ENCODE peak calls at places on chromosomes 12 and 14, in four cellular contexts. One of them, this sample, is unnamed.

GRCh38 chr12:93880853-93881522 is 203.8 kb downstream of the CRADD start:
- DNase-seq in GM06990: no peak
- DNase-seq in MCF 10A: no peak
- DNase-seq in CD4-positive, alpha-beta T cell: no peak
- DNase-seq in this sample: no peak

GRCh38 chr14:79701371-79701770 is 509.9 kb downstream of the DIO2 start:
- DNase-seq in MCF 10A: no peak
- DNase-seq in GM06990: no peak
- DNase-seq in CD4-positive, alpha-beta T cell: no peak
- DNase-seq in this sample: no peak

GRCh38 chr12:94140556-94140955 is 7.8 kb upstream of the PLXNC1 start:
- DNase-seq in GM06990: peak; percentile 40
- DNase-seq in CD4-positive, alpha-beta T cell: no peak
- DNase-seq in MCF 10A: peak; percentile 34
- DNase-seq in this sample: no peak

GRCh38 chr14:59228416-59228815 is 39.9 kb downstream of the DAAM1 start:
- DNase-seq in MCF 10A: no peak
- DNase-seq in GM06990: no peak
- DNase-seq in CD4-positive, alpha-beta T cell: no peak
- DNase-seq in this sample: no peak

GRCh38 chr14:82398313-82398712 is 864.7 kb upstream of the SEL1L start:
- DNase-seq in CD4-positive, alpha-beta T cell: no peak
- DNase-seq in GM06990: no peak
- DNase-seq in MCF 10A: peak; percentile 14
- DNase-seq in this sample: no peak

GRCh38 chr14:25220514-25220913 is 170.6 kb upstream of the STXBP6 start:
- DNase-seq in CD4-positive, alpha-beta T cell: no peak
- DNase-seq in MCF 10A: no peak
- DNase-seq in GM06990: no peak
- DNase-seq in this sample: no peak

GRCh38 chr12:47837190-47838171 is 17.8 kb upstream of the HDAC7 start:
- DNase-seq in GM06990: no peak
- DNase-seq in MCF 10A: peak; percentile 86
- DNase-seq in CD4-positive, alpha-beta T cell: peak; percentile 50
- DNase-seq in this sample: no peak

GRCh38 chr12:38875571-38876228 is 29.7 kb downstream of the CPNE8 start:
- DNase-seq in GM06990: no peak
- DNase-seq in MCF 10A: no peak
- DNase-seq in CD4-positive, alpha-beta T cell: no peak
- DNase-seq in this sample: no peak

GRCh38 chr14:23348297-23348655 is 4.4 kb downstream of the SLC22A17 start:
- DNase-seq in CD4-positive, alpha-beta T cell: no peak
- DNase-seq in MCF 10A: no peak
- DNase-seq in GM06990: no peak
- DNase-seq in this sample: no peak

GRCh38 chr12:105696-106095 is 39.1 kb downstream of the IQSEC3 start:
- DNase-seq in CD4-positive, alpha-beta T cell: no peak
- DNase-seq in GM06990: no peak
- DNase-seq in MCF 10A: no peak
- DNase-seq in this sample: no peak

GRCh38 chr12:58105225-58106119 is 164.1 kb downstream of the ATP23 start:
- DNase-seq in CD4-positive, alpha-beta T cell: no peak
- DNase-seq in MCF 10A: no peak
- DNase-seq in GM06990: no peak
- DNase-seq in this sample: no peak

GRCh38 chr12:71870409-71870808 is 30.9 kb downstream of the TBC1D15 start:
- DNase-seq in CD4-positive, alpha-beta T cell: no peak
- DNase-seq in GM06990: peak; percentile 27
- DNase-seq in MCF 10A: peak; percentile 17
- DNase-seq in this sample: no peak

GRCh38 chr12:57187222-57188089 is 29.1 kb upstream of the NXPH4 start:
- DNase-seq in MCF 10A: no peak
- DNase-seq in GM06990: no peak
- DNase-seq in CD4-positive, alpha-beta T cell: no peak
- DNase-seq in this sample: no peak

GRCh38 chr12:31682136-31682962 is 22.9 kb downstream of the ETFBKMT start:
- DNase-seq in CD4-positive, alpha-beta T cell: peak; percentile 62
- DNase-seq in MCF 10A: peak; percentile 88
- DNase-seq in GM06990: peak; percentile 73
- DNase-seq in this sample: no peak

GRCh38 chr14:58667900-58668299 is 30.1 kb downstream of the DACT1 start:
- DNase-seq in GM06990: no peak
- DNase-seq in CD4-positive, alpha-beta T cell: no peak
- DNase-seq in MCF 10A: peak; percentile 4
- DNase-seq in this sample: no peak

GRCh38 chr14:75487155-75487671 is 35.1 kb upstream of the BATF start:
- DNase-seq in MCF 10A: peak; percentile 72
- DNase-seq in GM06990: peak; percentile 80
- DNase-seq in CD4-positive, alpha-beta T cell: no peak
- DNase-seq in this sample: no peak

GRCh38 chr14:71651228-71651627 is 281.0 kb upstream of the RGS6 start:
- DNase-seq in GM06990: no peak
- DNase-seq in CD4-positive, alpha-beta T cell: no peak
- DNase-seq in MCF 10A: peak; percentile 42
- DNase-seq in this sample: no peak

GRCh38 chr14:97887690-97888089 is 1090.5 kb downstream of the VRK1 start:
- DNase-seq in CD4-positive, alpha-beta T cell: no peak
- DNase-seq in MCF 10A: peak; percentile 35
- DNase-seq in GM06990: no peak
- DNase-seq in this sample: no peak

GRCh38 chr14:94882401-94882800 is 112.5 kb upstream of the GSC start:
- DNase-seq in CD4-positive, alpha-beta T cell: no peak
- DNase-seq in MCF 10A: no peak
- DNase-seq in GM06990: no peak
- DNase-seq in this sample: no peak

GRCh38 chr14:75453817-75454434 is 26.1 kb downstream of the JDP2 start:
- DNase-seq in MCF 10A: no peak
- DNase-seq in GM06990: peak; percentile 46
- DNase-seq in CD4-positive, alpha-beta T cell: peak; percentile 24
- DNase-seq in this sample: no peak

GRCh38 chr14:74281069-74281468 is 21.7 kb downstream of the ABCD4 start:
- DNase-seq in CD4-positive, alpha-beta T cell: no peak
- DNase-seq in MCF 10A: no peak
- DNase-seq in GM06990: no peak
- DNase-seq in this sample: no peak

GRCh38 chr12:72271741-72272661 is at the start of gene TRHDE:
- DNase-seq in MCF 10A: no peak
- DNase-seq in GM06990: peak; percentile 3
- DNase-seq in CD4-positive, alpha-beta T cell: no peak
- DNase-seq in this sample: peak; percentile 55

GRCh38 chr12:19409376-19409775 is 29.9 kb upstream of the AEBP2 start:
- DNase-seq in MCF 10A: no peak
- DNase-seq in GM06990: no peak
- DNase-seq in CD4-positive, alpha-beta T cell: no peak
- DNase-seq in this sample: no peak

GRCh38 chr12:1878214-1878613 is 40.2 kb downstream of the CACNA2D4 start:
- DNase-seq in GM06990: no peak
- DNase-seq in CD4-positive, alpha-beta T cell: no peak
- DNase-seq in MCF 10A: no peak
- DNase-seq in this sample: no peak

GRCh38 chr12:112735296-112735695 is 56.3 kb upstream of the RPH3A start:
- DNase-seq in MCF 10A: no peak
- DNase-seq in CD4-positive, alpha-beta T cell: no peak
- DNase-seq in GM06990: no peak
- DNase-seq in this sample: no peak

GRCh38 chr12:50241178-50241577 is 42.1 kb downstream of the LIMA1 start:
- DNase-seq in MCF 10A: no peak
- DNase-seq in CD4-positive, alpha-beta T cell: no peak
- DNase-seq in GM06990: no peak
- DNase-seq in this sample: no peak

GRCh38 chr12:4027412-4027811 is 154.2 kb upstream of the PARP11 start:
- DNase-seq in MCF 10A: no peak
- DNase-seq in CD4-positive, alpha-beta T cell: peak; percentile 63
- DNase-seq in GM06990: no peak
- DNase-seq in this sample: no peak

GRCh38 chr12:119931402-119931801 is 54.3 kb upstream of the CIT start:
- DNase-seq in GM06990: no peak
- DNase-seq in MCF 10A: peak; percentile 56
- DNase-seq in CD4-positive, alpha-beta T cell: no peak
- DNase-seq in this sample: no peak

GRCh38 chr14:102764220-102764671 is 13.0 kb upstream of the TRAF3 start:
- DNase-seq in GM06990: peak; percentile 82
- DNase-seq in CD4-positive, alpha-beta T cell: no peak
- DNase-seq in MCF 10A: no peak
- DNase-seq in this sample: no peak

GRCh38 chr14:25862068-25862467 is 735.8 kb downstream of the NOVA1 start:
- DNase-seq in MCF 10A: no peak
- DNase-seq in GM06990: no peak
- DNase-seq in CD4-positive, alpha-beta T cell: no peak
- DNase-seq in this sample: no peak

GRCh38 chr12:74412607-74413230 is 124.9 kb upstream of the ATXN7L3B start:
- DNase-seq in GM06990: peak; percentile 10
- DNase-seq in CD4-positive, alpha-beta T cell: no peak
- DNase-seq in MCF 10A: peak; percentile 52
- DNase-seq in this sample: no peak

GRCh38 chr14:95526483-95527391 is 8.1 kb upstream of the GLRX5 start:
- DNase-seq in CD4-positive, alpha-beta T cell: no peak
- DNase-seq in MCF 10A: no peak
- DNase-seq in GM06990: no peak
- DNase-seq in this sample: no peak

GRCh38 chr14:79328863-79329262 is 882.4 kb downstream of the DIO2 start:
- DNase-seq in GM06990: no peak
- DNase-seq in MCF 10A: no peak
- DNase-seq in CD4-positive, alpha-beta T cell: no peak
- DNase-seq in this sample: no peak

GRCh38 chr14:36207500-36207899 is 31.0 kb upstream of the PTCSC3 start:
- DNase-seq in MCF 10A: peak; percentile 22
- DNase-seq in GM06990: no peak
- DNase-seq in CD4-positive, alpha-beta T cell: no peak
- DNase-seq in this sample: no peak

GRCh38 chr12:76508128-76508661 is 51.4 kb downstream of the OSBPL8 start:
- DNase-seq in CD4-positive, alpha-beta T cell: no peak
- DNase-seq in MCF 10A: no peak
- DNase-seq in GM06990: no peak
- DNase-seq in this sample: no peak
- TF ChIP-seq CTCF in CD4-positive, alpha-beta T cell: no peak
- TF ChIP-seq CTCF in MCF 10A: no peak
- TF ChIP-seq CTCF in GM06990: no peak
- TF ChIP-seq CTCF in this sample: no peak

GRCh38 chr14:68661226-68662225 is 131.3 kb downstream of the ZFP36L1 start:
- DNase-seq in CD4-positive, alpha-beta T cell: no peak
- DNase-seq in GM06990: no peak
- DNase-seq in MCF 10A: no peak
- DNase-seq in this sample: no peak
- TF ChIP-seq CTCF in CD4-positive, alpha-beta T cell: no peak
- TF ChIP-seq CTCF in GM06990: no peak
- TF ChIP-seq CTCF in MCF 10A: no peak
- TF ChIP-seq CTCF in this sample: no peak

GRCh38 chr14:33432407-33433023 is 493.8 kb downstream of the NPAS3 start:
- DNase-seq in CD4-positive, alpha-beta T cell: no peak
- DNase-seq in GM06990: no peak
- DNase-seq in MCF 10A: peak; percentile 56
- DNase-seq in this sample: no peak
- TF ChIP-seq CTCF in CD4-positive, alpha-beta T cell: no peak
- TF ChIP-seq CTCF in GM06990: peak; percentile 29
- TF ChIP-seq CTCF in MCF 10A: peak; percentile 53
- TF ChIP-seq CTCF in this sample: peak; percentile 24

GRCh38 chr12:124720019-124720686 is 143.5 kb downstream of the SCARB1 start:
- DNase-seq in GM06990: no peak
- DNase-seq in MCF 10A: peak; percentile 60
- DNase-seq in CD4-positive, alpha-beta T cell: no peak
- DNase-seq in this sample: no peak
- TF ChIP-seq CTCF in GM06990: no peak
- TF ChIP-seq CTCF in MCF 10A: peak; percentile 31
- TF ChIP-seq CTCF in CD4-positive, alpha-beta T cell: no peak
- TF ChIP-seq CTCF in this sample: no peak

DNA sequence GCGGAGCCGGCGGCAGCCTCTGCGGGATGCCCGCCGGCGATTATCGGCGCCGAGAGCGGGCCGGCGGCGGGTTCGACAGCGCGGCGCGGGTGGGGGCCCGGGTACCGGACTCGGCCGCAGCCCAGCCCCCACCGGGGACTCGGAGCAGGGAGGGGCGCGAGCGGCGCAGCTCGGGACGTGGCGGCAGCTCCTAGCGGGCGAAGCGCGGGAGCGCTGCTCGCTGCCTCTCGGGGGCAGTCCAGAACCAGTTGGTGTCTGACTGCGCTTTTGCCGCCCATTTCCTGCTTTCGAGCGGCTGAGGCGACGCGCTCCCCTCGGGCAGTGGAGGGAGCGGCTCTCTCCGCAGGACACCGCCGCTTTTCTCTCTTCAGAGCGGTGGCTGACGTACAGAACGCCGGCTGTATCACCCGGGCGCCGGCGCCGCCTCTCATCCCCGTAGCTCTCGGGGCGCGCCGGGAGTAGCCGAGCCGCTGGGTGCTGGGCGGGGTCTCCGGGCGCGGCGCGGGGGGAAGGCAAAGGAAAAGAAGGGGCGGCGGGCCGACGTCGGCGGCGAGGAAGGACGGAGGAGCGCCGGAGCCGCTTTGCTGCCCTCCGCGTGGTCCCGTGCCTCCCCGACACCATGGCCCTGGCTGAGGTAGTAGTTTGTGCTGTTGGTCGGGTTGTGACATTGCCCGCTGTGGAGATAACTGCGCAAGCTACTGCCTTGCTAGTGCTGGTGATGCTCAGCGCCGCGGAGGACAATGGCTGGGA is 136.6 kb downstream of the MON2 start:
- DNase-seq in CD4-positive, alpha-beta T cell: peak; percentile 68
- DNase-seq in GM06990: peak; percentile 93
- DNase-seq in MCF 10A: peak; percentile 87
- DNase-seq in this sample: peak; percentile 83
- TF ChIP-seq CTCF in CD4-positive, alpha-beta T cell: peak; percentile 48
- TF ChIP-seq CTCF in GM06990: peak; percentile 51
- TF ChIP-seq CTCF in MCF 10A: peak; percentile 20
- TF ChIP-seq CTCF in this sample: peak; percentile 31

GRCh38 chr12:100077367-100077766 is 65.3 kb downstream of the BLTP3B start:
- DNase-seq in GM06990: no peak
- DNase-seq in CD4-positive, alpha-beta T cell: no peak
- DNase-seq in MCF 10A: peak; percentile 8
- DNase-seq in this sample: no peak
- TF ChIP-seq CTCF in GM06990: no peak
- TF ChIP-seq CTCF in CD4-positive, alpha-beta T cell: no peak
- TF ChIP-seq CTCF in MCF 10A: no peak
- TF ChIP-seq CTCF in this sample: no peak

GRCh38 chr12:123807002-123807401 is 44.9 kb downstream of the DNAH10 start:
- DNase-seq in GM06990: no peak
- DNase-seq in MCF 10A: no peak
- DNase-seq in CD4-positive, alpha-beta T cell: no peak
- DNase-seq in this sample: no peak
- TF ChIP-seq CTCF in GM06990: no peak
- TF ChIP-seq CTCF in MCF 10A: no peak
- TF ChIP-seq CTCF in CD4-positive, alpha-beta T cell: no peak
- TF ChIP-seq CTCF in this sample: no peak